ENCODE peak calls at places on chromosomes 2 and 18, in nine cellular contexts. K, Q, N, U, I, W, P, F and D are unnamed samples.
A peak's percentile ranks its signal among the peaks of the same experiment; 100 is the strongest.

GRCh38 chr18:62505669-62506494 is 16.9 kb upstream of the ZCCHC2 start:
- DNase-seq in K (no peak), Q (no peak), N (no peak), U (no peak), I (peak; percentile 24), W (no peak), P (no peak), F (no peak), D (no peak)

GRCh38 chr2:181972431-181973190 is 13.0 kb upstream of the PPP1R1C start:
- DNase-seq in K (no peak), Q (no peak), N (no peak), U (no peak), I (peak; percentile 9), W (no peak), P (no peak), F (no peak), D (no peak)

GRCh38 chr2:13495039-13495438 is 778.3 kb downstream of the TRIB2 start:
- DNase-seq in K (no peak), Q (no peak), N (no peak), U (no peak), I (no peak), W (no peak), P (no peak), F (no peak), D (no peak)

GRCh38 chr2:173432049-173432754 is 77.5 kb downstream of the CDCA7 start:
- DNase-seq in K (no peak), Q (no peak), N (no peak), U (no peak), I (no peak), W (no peak), P (no peak), F (no peak), D (no peak)

GRCh38 chr18:79718126-79718525 is 38.5 kb downstream of the CTDP1 start:
- DNase-seq in K (no peak), Q (no peak), N (no peak), U (no peak), I (no peak), W (no peak), P (no peak), F (no peak), D (no peak)

GRCh38 chr2:188978291-188979081 is 4.3 kb downstream of the COL3A1 start:
- DNase-seq in K (no peak), Q (no peak), N (no peak), U (no peak), I (peak; percentile 12), W (no peak), P (no peak), F (peak; percentile 63), D (peak; percentile 68)

GRCh38 chr2:209719034-209719433 is 52.6 kb upstream of the UNC80 start:
- DNase-seq in K (no peak), Q (no peak), N (no peak), U (no peak), I (peak; percentile 23), W (no peak), P (no peak), F (no peak), D (no peak)

GRCh38 chr18:53551868-53552426 is 672.5 kb downstream of the MBD2 start:
- DNase-seq in K (no peak), Q (no peak), N (no peak), U (no peak), I (no peak), W (no peak), P (no peak), F (no peak), D (no peak)

GRCh38 chr18:57051586-57052044 is 95.3 kb upstream of the BOD1L2 start:
- DNase-seq in K (no peak), Q (no peak), N (peak; percentile 83), U (no peak), I (no peak), W (no peak), P (no peak), F (no peak), D (no peak)

GRCh38 chr2:109487871-109488655 is 125.7 kb downstream of the SEPTIN10 start:
- DNase-seq in K (no peak), Q (no peak), N (no peak), U (no peak), I (no peak), W (no peak), P (no peak), F (no peak), D (no peak)

GRCh38 chr18:22538463-22538862 is 120.7 kb upstream of the CTAGE1 start:
- DNase-seq in K (no peak), Q (peak; percentile 32), N (no peak), U (no peak), I (no peak), W (no peak), P (no peak), F (no peak), D (no peak)

GRCh38 chr2:100018794-100019193 is 123.6 kb downstream of the AFF3 start:
- DNase-seq in K (no peak), Q (no peak), N (no peak), U (no peak), I (no peak), W (no peak), P (no peak), F (peak; percentile 72), D (no peak)

GRCh38 chr2:219171231-219171651 is 1.4 kb upstream of the SLC23A3 start:
- DNase-seq in K (no peak), Q (peak; percentile 66), N (peak; percentile 47), U (no peak), I (peak; percentile 23), W (peak; percentile 82), P (peak; percentile 50), F (peak; percentile 88), D (peak; percentile 35)

GRCh38 chr2:1740714-1741584 is 3.4 kb downstream of the PXDN start:
- DNase-seq in K (no peak), Q (no peak), N (peak; percentile 25), U (no peak), I (no peak), W (no peak), P (no peak), F (no peak), D (peak; percentile 94)

GRCh38 chr2:144801766-144802165 is 281.8 kb upstream of the ZEB2 start:
- DNase-seq in K (peak; percentile 2), Q (no peak), N (no peak), U (no peak), I (peak; percentile 36), W (no peak), P (no peak), F (peak; percentile 41), D (peak; percentile 7)

GRCh38 chr2:109531221-109531620 is 82.5 kb downstream of the SEPTIN10 start:
- DNase-seq in K (no peak), Q (no peak), N (no peak), U (no peak), I (no peak), W (no peak), P (no peak), F (no peak), D (no peak)

GRCh38 chr2:174631009-174631981 is 33.7 kb upstream of the WIPF1 start:
- DNase-seq in K (no peak), Q (no peak), N (no peak), U (no peak), I (no peak), W (no peak), P (no peak), F (peak; percentile 61), D (no peak)
- H3K36me3 ChIP-seq in K (no peaks in the 10 kb centered on the region), Q (no peaks in the 10 kb centered on the region), N (no peaks in the 10 kb centered on the region), U (no peaks in the 10 kb centered on the region), I (no peaks in the 10 kb centered on the region), W (no peaks in the 10 kb centered on the region), P (peaks cover 12% of the 10 kb centered on the region), F (no peaks in the 10 kb centered on the region), D (peaks cover 4% of the 10 kb centered on the region)

GRCh38 chr2:39411186-39411944 is 25.7 kb downstream of the MAP4K3 start:
- DNase-seq in K (no peak), Q (no peak), N (no peak), U (no peak), I (peak; percentile 75), W (no peak), P (no peak), F (peak; percentile 59), D (no peak)
- H3K4me3 ChIP-seq in K (no peak overlapping the region), Q (no peak overlapping the region), N (no peak overlapping the region), U (no peak overlapping the region), I (no peak overlapping the region), W (no peak overlapping the region), P (no peak overlapping the region), F (no peak overlapping the region), D (no peak overlapping the region)

GRCh38 chr2:86752934-86753333 is 32.8 kb downstream of the RMND5A start:
- DNase-seq in K (no peak), Q (no peak), N (no peak), U (no peak), I (no peak), W (no peak), P (no peak), F (no peak), D (no peak)

GRCh38 chr2:86751778-86752177 is 31.7 kb downstream of the RMND5A start:
- DNase-seq in K (no peak), Q (no peak), N (no peak), U (no peak), I (no peak), W (no peak), P (no peak), F (no peak), D (no peak)

GRCh38 chr2:86747708-86748627 is 27.9 kb downstream of the RMND5A start:
- DNase-seq in K (no peak), Q (no peak), N (peak; percentile 11), U (no peak), I (peak; percentile 69), W (no peak), P (no peak), F (peak; percentile 57), D (peak; percentile 27)

GRCh38 chr2:86750240-86750839 is 30.2 kb downstream of the RMND5A start:
- DNase-seq in K (no peak), Q (no peak), N (no peak), U (no peak), I (no peak), W (no peak), P (no peak), F (no peak), D (peak; percentile 24)

DNA sequence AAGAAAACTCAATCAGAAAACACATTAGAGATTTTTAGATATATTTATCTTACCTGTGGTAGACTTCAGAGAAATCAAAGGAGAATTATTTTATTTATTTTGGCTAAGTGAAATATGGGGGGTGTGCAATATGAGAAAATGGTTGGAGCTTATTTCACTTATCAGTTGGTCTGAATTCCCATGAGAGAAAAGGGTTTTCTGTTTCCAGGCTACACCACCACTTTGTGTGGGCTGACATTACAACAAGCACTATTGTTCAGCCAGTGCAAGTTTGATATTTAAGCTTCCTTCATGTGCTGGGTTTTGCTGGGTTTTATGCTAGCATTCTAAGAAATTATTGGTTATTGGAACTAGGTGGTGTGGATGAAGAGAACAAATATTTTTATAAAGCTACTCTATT is 33.5 kb downstream of the RMND5A start:
- DNase-seq in K (no peak), Q (no peak), N (no peak), U (no peak), I (no peak), W (no peak), P (no peak), F (no peak), D (no peak)
- H3K36me3 ChIP-seq in K (no peaks in the 10 kb centered on the region), Q (peaks cover 8% of the 10 kb centered on the region), N (peaks cover 52% of the 10 kb centered on the region), U (peaks cover 9% of the 10 kb centered on the region), I (peaks cover 7% of the 10 kb centered on the region), W (peaks cover 16% of the 10 kb centered on the region), P (peaks cover 14% of the 10 kb centered on the region), F (peaks cover 3% of the 10 kb centered on the region), D (peaks cover 52% of the 10 kb centered on the region)

GRCh38 chr2:230226090-230226551 is 585 bp downstream of the SP140 start:
- DNase-seq in K (no peak), Q (no peak), N (no peak), U (no peak), I (no peak), W (no peak), P (no peak), F (no peak), D (no peak)
- H3K4me3 ChIP-seq in K (no peak overlapping the region), Q (no peak overlapping the region), N (no peak overlapping the region), U (no peak overlapping the region), I (no peak overlapping the region), W (no peak overlapping the region), P (peak overlapping the region; percentile 50), F (no peak overlapping the region), D (no peak overlapping the region)

GRCh38 chr2:10779776-10780490 is 32.7 kb downstream of the PDIA6 start:
- DNase-seq in K (no peak), Q (no peak), N (no peak), U (no peak), I (no peak), W (no peak), P (no peak), F (no peak), D (no peak)
- H3K36me3 ChIP-seq in K (peaks cover 27% of the 10 kb centered on the region), Q (peaks cover 5% of the 10 kb centered on the region), N (peaks cover 83% of the 10 kb centered on the region), U (peaks cover 35% of the 10 kb centered on the region), I (peaks cover 19% of the 10 kb centered on the region), W (peaks cover 64% of the 10 kb centered on the region), P (peaks cover 17% of the 10 kb centered on the region), F (peaks cover 22% of the 10 kb centered on the region), D (peaks cover 41% of the 10 kb centered on the region)